ENCODE peak calls at places on chromosomes 1 and 21, in four cellular contexts. A is ovary, E is transverse colon, I is tibial nerve. K is an unnamed sample.

GRCh38 chr1:234212764-234213406 is 160.4 kb upstream of the COA6 start:
- DNase-seq in I (no peak), E (no peak), A (no peak), K (peak)

GRCh38 chr1:24091971-24092482 is 19.9 kb downstream of the MYOM3 start:
- DNase-seq in I (no peak), E (no peak), A (no peak), K (no peak)

GRCh38 chr1:87805661-87806376 is 477.1 kb downstream of the LMO4 start:
- DNase-seq in E (no peak), A (no peak), I (no peak), K (peak)

GRCh38 chr1:86758570-86758969 is 54.2 kb downstream of the SH3GLB1 start:
- DNase-seq in I (no peak), E (peak), A (no peak), K (peak)

GRCh38 chr1:46595127-46595526 is 8.9 kb downstream of the MKNK1 start:
- DNase-seq in I (peak), E (peak), A (no peak), K (no peak)

GRCh38 chr1:24364975-24365678 is 46.0 kb downstream of the GRHL3 start:
- DNase-seq in I (no peak), E (no peak), A (no peak), K (no peak)

GRCh38 chr1:168598963-168599362 is 22.6 kb downstream of the XCL1 start:
- DNase-seq in A (no peak), I (no peak), E (no peak), K (no peak)

GRCh38 chr21:33854604-33855003 is 61.0 kb downstream of the ATP5PO start:
- DNase-seq in E (no peak), I (no peak), A (no peak), K (no peak)

GRCh38 chr1:31762726-31763670 is 1.1 kb downstream of the ADGRB2 start:
- DNase-seq in A (no peak), I (no peak), E (peak), K (peak)

GRCh38 chr21:34592120-34592561 is 22.8 kb downstream of the RCAN1 start:
- DNase-seq in I (no peak), E (peak), A (peak), K (no peak)

GRCh38 chr1:225603538-225604354 is 49.2 kb downstream of the ENAH start:
- DNase-seq in E (no peak), I (no peak), A (no peak), K (peak)

GRCh38 chr21:43311303-43311817 is 115.6 kb downstream of the SIK1 start:
- DNase-seq in A (no peak), E (peak), I (no peak), K (no peak)

GRCh38 chr1:40796939-40797667 is 13.5 kb downstream of the KCNQ4 start:
- DNase-seq in E (no peak), I (no peak), A (no peak), K (no peak)

GRCh38 chr1:245279346-245279745 is 124.6 kb downstream of the KIF26B start:
- DNase-seq in I (no peak), A (no peak), E (no peak), K (no peak)

GRCh38 chr1:151006331-151007052 is at the start of gene MINDY1:
- DNase-seq in A (peak), E (peak), I (peak), K (peak)
- TF ChIP-seq CTCF in A (peak), E (peak), I (peak), K (peak)

GRCh38 chr1:213987876-213988638 is at the start of gene PROX1:
- DNase-seq in I (peak), A (peak), E (peak), K (peak)
- TF ChIP-seq CTCF in I (peak), A (peak), E (no peak), K (no peak)

GRCh38 chr1:17440074-17440826 is 773 bp upstream of the RCC2 start:
- DNase-seq in E (no peak), A (no peak), I (no peak), K (no peak)

GRCh38 chr1:17441993-17442357 is 2.5 kb upstream of the RCC2 start:
- DNase-seq in A (no peak), E (no peak), I (no peak), K (no peak)

GRCh38 chr1:17440827-17441168 is 1.3 kb upstream of the RCC2 start:
- DNase-seq in I (no peak), E (no peak), A (no peak), K (no peak)

GRCh38 chr1:17442841-17443240 is 3.4 kb upstream of the RCC2 start:
- DNase-seq in I (no peak), A (no peak), E (no peak), K (no peak)

GRCh38 chr1:17441265-17441992 is 2.0 kb upstream of the RCC2 start:
- DNase-seq in I (no peak), A (no peak), E (no peak), K (peak)
- TF ChIP-seq CTCF in I (no peak), A (no peak), E (no peak), K (no peak)

GRCh38 chr1:38013027-38013588 is 574 bp downstream of the UTP11 start:
- DNase-seq in A (no peak), I (no peak), E (no peak), K (peak)

GRCh38 chr1:38005195-38006007 is at the start of gene FHL3:
- DNase-seq in I (no peak), E (peak), A (peak), K (peak)

GRCh38 chr1:38009841-38010180 is 2.7 kb upstream of the UTP11 start:
- DNase-seq in A (no peak), E (no peak), I (no peak), K (no peak)

GRCh38 chr1:38006008-38006828 is 904 bp upstream of the FHL3 start:
- DNase-seq in I (no peak), A (no peak), E (no peak), K (no peak)

DNA sequence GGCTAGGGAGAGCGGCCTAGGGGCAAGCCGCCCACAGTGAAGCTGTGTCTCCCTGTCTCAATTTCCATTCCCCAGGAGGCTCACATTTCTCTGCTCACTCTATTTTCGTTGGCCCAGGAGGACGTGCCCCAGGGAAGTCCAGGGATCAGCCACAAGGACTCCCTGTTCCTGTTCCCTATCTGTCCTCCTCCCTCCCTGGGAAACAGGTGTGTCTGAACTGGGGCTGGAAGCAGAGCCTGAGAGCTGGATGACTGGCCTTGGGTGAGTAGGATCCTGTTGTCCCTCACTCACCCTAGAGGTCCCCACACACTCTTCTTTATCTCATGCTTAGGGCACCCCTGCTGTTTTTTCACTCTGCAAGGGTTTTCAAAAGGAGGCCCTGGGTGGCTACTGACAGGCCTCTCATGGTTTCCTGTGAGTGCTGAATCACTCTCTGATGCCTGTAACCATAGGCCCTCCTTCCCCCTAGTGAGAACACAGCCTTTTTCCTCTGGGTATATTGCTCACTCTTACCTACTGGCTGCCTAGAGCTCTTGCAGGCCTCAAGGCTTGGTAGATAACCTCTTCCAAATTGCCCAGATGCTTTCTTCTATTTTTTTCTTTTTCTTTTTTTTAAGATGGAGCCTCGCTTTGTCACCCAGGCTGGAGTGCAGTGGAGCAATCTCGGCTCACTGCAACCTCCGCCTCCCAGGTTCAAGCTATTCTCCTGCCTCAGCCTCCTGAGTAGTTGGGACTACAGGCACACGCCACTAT is 3.3 kb upstream of the UTP11 start:
- DNase-seq in I (no peak), A (no peak), E (no peak), K (no peak)
- TF ChIP-seq CTCF in I (no peak), A (no peak), E (no peak), K (no peak)

GRCh38 chr1:39130297-39130696 is 74.2 kb upstream of the MACF1 start:
- DNase-seq in I (no peak), A (no peak), E (no peak), K (no peak)

GRCh38 chr1:39133340-39133684 is 71.2 kb upstream of the MACF1 start:
- DNase-seq in I (no peak), A (no peak), E (no peak), K (no peak)

GRCh38 chr1:39134768-39135333 is 69.6 kb upstream of the MACF1 start:
- DNase-seq in E (no peak), I (no peak), A (no peak), K (no peak)

GRCh38 chr1:39131940-39132339 is 72.6 kb upstream of the MACF1 start:
- DNase-seq in E (no peak), I (no peak), A (no peak), K (no peak)

DNA sequence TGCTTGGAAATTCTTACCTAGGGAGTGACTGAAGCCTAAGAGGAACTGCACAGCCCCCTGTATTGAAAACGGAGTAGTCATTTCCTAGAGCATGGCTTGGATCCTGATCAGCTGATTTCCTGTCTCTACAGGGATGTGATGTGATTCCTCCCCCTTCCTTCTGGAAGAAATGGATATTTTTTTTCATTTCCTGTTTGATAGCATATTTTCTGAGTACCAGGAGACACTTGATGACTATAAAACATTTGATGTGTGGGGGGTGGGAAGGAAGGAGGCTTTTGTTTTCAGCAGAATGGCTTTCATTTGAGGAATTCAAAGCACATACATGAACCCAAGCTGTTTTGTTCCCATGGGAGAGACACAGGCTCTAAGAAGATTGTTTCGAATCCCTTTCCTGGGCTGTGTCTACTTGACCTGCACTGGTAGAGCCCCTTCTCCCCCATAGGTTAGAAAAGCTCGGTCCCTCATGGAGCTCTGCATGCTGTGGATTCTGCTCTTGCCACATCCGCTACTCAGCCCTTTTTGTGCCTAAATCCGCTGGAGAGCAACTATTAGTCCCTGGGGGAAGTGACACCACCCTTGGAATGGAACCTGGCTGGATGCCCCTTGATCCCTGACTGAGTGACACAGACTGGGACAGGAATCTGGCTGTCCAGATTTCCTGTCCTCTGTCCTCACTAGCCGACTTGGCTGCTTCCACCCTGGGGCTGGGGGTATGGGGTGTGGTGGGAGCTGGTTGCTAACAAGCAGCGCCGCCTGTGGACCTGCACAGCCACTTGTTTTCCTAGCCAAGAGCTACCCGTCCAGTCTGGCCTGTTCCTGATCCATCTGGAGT is 71.8 kb upstream of the MACF1 start:
- DNase-seq in E (peak), A (no peak), I (no peak), K (peak)
- TF ChIP-seq CTCF in E (no peak), A (no peak), I (no peak), K (peak)

GRCh38 chr1:154772611-154773515 is 97.2 kb downstream of the KCNN3 start:
- DNase-seq in I (no peak), A (no peak), E (no peak), K (no peak)
- TF ChIP-seq CTCF in I (no peak), A (no peak), E (no peak), K (no peak)

DNA sequence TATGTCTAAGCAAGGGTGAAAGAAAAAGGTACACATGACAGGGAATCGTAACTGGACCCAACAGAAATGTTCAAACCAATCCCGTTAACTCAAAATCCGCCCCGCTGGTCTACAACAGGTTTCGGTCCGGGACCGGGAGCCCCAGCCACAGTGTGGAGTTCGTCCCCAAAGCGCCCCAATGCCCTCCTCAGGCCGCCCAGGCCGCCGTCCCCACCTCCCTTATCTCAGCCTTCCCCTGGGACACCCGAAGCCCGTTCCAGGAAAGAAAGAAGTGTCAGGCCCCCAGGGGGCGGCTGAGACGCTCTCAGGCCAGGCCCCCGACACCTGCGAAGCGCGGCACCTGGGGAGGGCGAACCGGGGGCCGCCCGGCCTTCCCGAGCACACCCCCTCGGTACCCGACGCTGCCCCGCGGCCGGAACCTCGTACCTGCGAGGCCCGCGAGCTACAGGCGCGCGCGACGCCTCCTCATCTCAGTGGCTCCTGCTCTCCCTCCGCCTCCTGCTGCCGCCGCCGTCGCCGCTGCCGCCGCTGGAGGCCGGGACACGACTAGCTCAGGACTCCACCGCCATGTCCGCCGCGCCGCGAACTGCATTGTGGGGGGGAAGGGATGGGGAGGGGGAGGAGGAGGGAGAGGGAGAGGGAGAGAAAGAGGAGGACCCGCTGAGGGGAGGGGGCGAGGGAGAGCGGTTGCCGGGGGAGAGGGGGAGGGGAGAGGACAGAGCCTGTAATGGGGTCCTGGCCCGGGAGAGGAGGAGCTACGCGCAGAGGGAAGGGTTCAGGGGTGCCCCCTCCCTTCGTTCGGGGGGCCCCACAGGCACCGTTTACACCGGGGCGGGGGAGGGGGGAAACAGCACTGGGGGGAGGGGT is at the start of gene TUT4:
- DNase-seq in E (peak), A (peak), I (peak), K (peak)
- TF ChIP-seq CTCF in E (no peak), A (no peak), I (no peak), K (no peak)

GRCh38 chr1:204366759-204367158 is 7.0 kb upstream of the PLEKHA6 start:
- DNase-seq in A (no peak), E (no peak), I (no peak), K (peak)
- TF ChIP-seq CTCF in A (no peak), E (peak), I (no peak), K (peak)

DNA sequence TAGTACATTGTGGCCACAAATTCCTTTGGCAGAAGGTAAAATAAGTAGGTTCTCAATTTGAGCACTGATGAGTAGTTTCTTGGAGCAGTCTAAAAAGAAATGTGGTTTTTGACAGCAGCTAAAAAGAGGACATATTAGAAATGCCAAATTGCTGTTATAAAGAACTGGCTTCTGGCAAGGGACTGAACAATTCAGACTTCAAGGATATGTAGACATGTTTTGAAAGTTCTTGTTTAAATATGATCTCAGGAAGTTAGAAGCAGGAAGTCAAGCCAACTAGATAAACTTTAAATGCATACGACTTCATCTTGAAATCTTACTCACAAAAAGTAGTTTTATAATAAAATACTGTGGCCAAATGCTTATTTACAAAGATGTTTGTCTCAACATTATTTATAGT is 18.8 kb downstream of the C1orf52 start:
- DNase-seq in A (no peak), E (no peak), I (no peak), K (no peak)
- TF ChIP-seq CTCF in A (no peak), E (no peak), I (no peak), K (no peak)

DNA sequence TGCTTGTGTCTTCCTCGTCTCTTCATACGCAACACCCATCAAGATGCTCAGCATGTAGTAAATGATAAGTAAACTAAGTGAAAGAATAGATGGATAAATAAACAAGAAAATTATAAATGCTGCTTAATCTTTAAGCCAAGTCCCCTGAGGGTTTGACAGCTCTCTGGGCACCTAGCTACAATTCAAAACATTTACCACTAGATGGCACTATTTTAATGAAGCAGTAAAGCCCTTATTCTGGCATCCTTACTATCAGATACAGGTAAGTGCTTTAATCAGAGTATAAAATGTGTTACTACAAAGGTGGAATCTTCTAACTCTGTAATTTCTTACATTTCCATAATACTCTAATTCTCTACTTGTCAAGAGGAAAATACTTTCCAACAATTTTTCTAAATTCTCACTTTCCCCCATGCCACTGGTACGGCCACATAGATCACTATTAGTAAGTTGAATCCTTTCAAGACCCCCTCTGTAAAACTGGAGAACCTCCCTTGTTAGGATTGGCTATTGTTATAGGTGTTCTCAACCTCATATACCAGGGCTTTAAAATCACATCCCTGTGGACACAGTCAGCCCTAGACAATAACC is 137.8 kb downstream of the BARHL2 start:
- DNase-seq in I (no peak), E (no peak), A (no peak), K (no peak)
- TF ChIP-seq CTCF in I (peak), E (peak), A (no peak), K (peak)

K was measured in Calu3.